ENCODE peak calls at places on chromosomes 16 and 17, in seven cellular contexts. K, G, B, D, I, Y and W are unnamed samples.

GRCh38 chr17:50052241-50052788 is 3.6 kb upstream of the ITGA3 start:
- DNase-seq in I (no peak), G (no peak), B (no peak), D (no peak), Y (no peak), K (no peak), W (no peak)

GRCh38 chr16:81401035-81401950 is 43.3 kb upstream of the CMIP start:
- DNase-seq in I (no peak), B (no peak), K (no peak), Y (no peak), D (peak), G (no peak), W (no peak)

GRCh38 chr17:80970044-80970761 is 21.4 kb upstream of the CHMP6 start:
- DNase-seq in G (no peak), K (no peak), B (no peak), I (peak), Y (peak), D (no peak), W (no peak)

GRCh38 chr17:83122834-83123233 is 43.4 kb downstream of the METRNL start:
- DNase-seq in I (no peak), D (no peak), B (no peak), Y (no peak), K (no peak), G (no peak), W (no peak)

GRCh38 chr16:57260294-57260929 is 15.4 kb downstream of the ARL2BP start:
- DNase-seq in K (peak), Y (peak), G (no peak), B (peak), I (no peak), D (peak), W (peak)

GRCh38 chr17:6366144-6366755 is 68.7 kb downstream of the AIPL1 start:
- DNase-seq in G (no peak), Y (no peak), K (no peak), B (no peak), I (no peak), D (no peak), W (no peak)

GRCh38 chr16:67349172-67349571 is 22.6 kb downstream of the LRRC36 start:
- DNase-seq in I (no peak), G (no peak), D (no peak), K (no peak), Y (no peak), B (no peak), W (no peak)

GRCh38 chr16:22203091-22203490 is 3.0 kb upstream of the EEF2K start:
- DNase-seq in G (no peak), D (no peak), I (no peak), Y (no peak), K (no peak), B (no peak), W (no peak)

GRCh38 chr17:77875051-77875780 is 83.3 kb upstream of the TNRC6C start:
- DNase-seq in Y (no peak), K (no peak), D (peak), I (no peak), B (peak), G (no peak), W (no peak)

GRCh38 chr16:31880322-31880979 is 6.8 kb downstream of the ZNF267 start:
- DNase-seq in G (no peak), B (peak), D (no peak), Y (peak), I (no peak), K (peak), W (no peak)